ENCODE peak calls at places on chromosomes 13 and 19, in five cellular contexts. One of them, this sample, is unnamed.
A peak's percentile ranks its signal among the peaks of the same experiment; 100 is the strongest.

GRCh38 chr13:33264620-33264978 is 21.0 kb downstream of the STARD13 start:
- DNase-seq in GM10248: no peak
- DNase-seq in colonic mucosa: peak; percentile 38
- DNase-seq in Peyer's patch: no peak
- DNase-seq in foreskin keratinocyte: no peak
- DNase-seq in this sample: no peak

GRCh38 chr13:87124785-87125074 is 546.4 kb upstream of the SLITRK5 start:
- DNase-seq in colonic mucosa: no peak
- DNase-seq in GM10248: no peak
- DNase-seq in foreskin keratinocyte: no peak
- DNase-seq in Peyer's patch: no peak
- DNase-seq in this sample: no peak

GRCh38 chr13:38350114-38350617 is 515 bp downstream of the UFM1 start:
- DNase-seq in foreskin keratinocyte: peak; percentile 70
- DNase-seq in Peyer's patch: peak; percentile 56
- DNase-seq in GM10248: peak; percentile 36
- DNase-seq in colonic mucosa: peak; percentile 77
- DNase-seq in this sample: peak; percentile 49

GRCh38 chr19:32091196-32091595 is 254.2 kb upstream of the ZNF507 start:
- DNase-seq in Peyer's patch: no peak
- DNase-seq in GM10248: no peak
- DNase-seq in foreskin keratinocyte: no peak
- DNase-seq in colonic mucosa: no peak
- DNase-seq in this sample: no peak

GRCh38 chr13:111360452-111360851 is 40.0 kb downstream of the TEX29 start:
- DNase-seq in colonic mucosa: no peak
- DNase-seq in GM10248: no peak
- DNase-seq in foreskin keratinocyte: no peak
- DNase-seq in Peyer's patch: no peak
- DNase-seq in this sample: no peak

GRCh38 chr13:98959775-98960325 is 18.0 kb downstream of the DOCK9 start:
- DNase-seq in colonic mucosa: no peak
- DNase-seq in foreskin keratinocyte: no peak
- DNase-seq in Peyer's patch: no peak
- DNase-seq in GM10248: no peak
- DNase-seq in this sample: no peak

GRCh38 chr13:38283346-38283745 is 66.3 kb upstream of the UFM1 start:
- DNase-seq in foreskin keratinocyte: no peak
- DNase-seq in GM10248: no peak
- DNase-seq in Peyer's patch: no peak
- DNase-seq in colonic mucosa: no peak
- DNase-seq in this sample: no peak

GRCh38 chr19:42352216-42352892 is 26.9 kb downstream of the MEGF8 start:
- DNase-seq in foreskin keratinocyte: peak; percentile 11
- DNase-seq in colonic mucosa: no peak
- DNase-seq in GM10248: peak; percentile 57
- DNase-seq in Peyer's patch: no peak
- DNase-seq in this sample: no peak

GRCh38 chr19:7255631-7256030 is 38.6 kb downstream of the INSR start:
- DNase-seq in foreskin keratinocyte: no peak
- DNase-seq in GM10248: no peak
- DNase-seq in colonic mucosa: no peak
- DNase-seq in Peyer's patch: no peak
- DNase-seq in this sample: no peak

GRCh38 chr13:42798118-42798517 is 16.7 kb downstream of the FAM216B start:
- DNase-seq in Peyer's patch: no peak
- DNase-seq in GM10248: no peak
- DNase-seq in colonic mucosa: no peak
- DNase-seq in foreskin keratinocyte: no peak
- DNase-seq in this sample: no peak

GRCh38 chr13:98144501-98145350 is 1.8 kb downstream of the FARP1 start:
- DNase-seq in foreskin keratinocyte: peak; percentile 24
- DNase-seq in colonic mucosa: peak; percentile 34
- DNase-seq in GM10248: no peak
- DNase-seq in Peyer's patch: no peak
- DNase-seq in this sample: no peak

GRCh38 chr19:10936661-10937084 is 8.1 kb downstream of the TIMM29 start:
- DNase-seq in colonic mucosa: peak; percentile 61
- DNase-seq in Peyer's patch: no peak
- DNase-seq in GM10248: peak; percentile 68
- DNase-seq in foreskin keratinocyte: peak; percentile 57
- DNase-seq in this sample: no peak

GRCh38 chr13:35882722-35883497 is 248.3 kb downstream of the DCLK1 start:
- DNase-seq in GM10248: no peak
- DNase-seq in foreskin keratinocyte: no peak
- DNase-seq in colonic mucosa: no peak
- DNase-seq in Peyer's patch: no peak
- DNase-seq in this sample: no peak

GRCh38 chr13:78131811-78132210 is 213.2 kb upstream of the EDNRB start:
- DNase-seq in colonic mucosa: no peak
- DNase-seq in foreskin keratinocyte: no peak
- DNase-seq in GM10248: no peak
- DNase-seq in Peyer's patch: no peak
- DNase-seq in this sample: no peak

GRCh38 chr19:36401475-36401874 is 17.0 kb downstream of the ZFP82 start:
- DNase-seq in Peyer's patch: no peak
- DNase-seq in colonic mucosa: no peak
- DNase-seq in GM10248: no peak
- DNase-seq in foreskin keratinocyte: no peak
- DNase-seq in this sample: no peak

GRCh38 chr19:3720533-3720917 is 12.3 kb downstream of the TJP3 start:
- DNase-seq in GM10248: no peak
- DNase-seq in foreskin keratinocyte: no peak
- DNase-seq in Peyer's patch: no peak
- DNase-seq in colonic mucosa: peak; percentile 93
- DNase-seq in this sample: no peak

GRCh38 chr19:29415507-29415906 is 110.3 kb upstream of the VSTM2B start:
- DNase-seq in colonic mucosa: no peak
- DNase-seq in Peyer's patch: no peak
- DNase-seq in foreskin keratinocyte: no peak
- DNase-seq in GM10248: no peak
- DNase-seq in this sample: no peak

GRCh38 chr19:30078381-30078910 is 136.4 kb downstream of the URI1 start:
- DNase-seq in colonic mucosa: no peak
- DNase-seq in Peyer's patch: no peak
- DNase-seq in GM10248: no peak
- DNase-seq in foreskin keratinocyte: no peak
- DNase-seq in this sample: no peak

GRCh38 chr13:46855166-46855565 is 41.7 kb downstream of the HTR2A start:
- DNase-seq in colonic mucosa: no peak
- DNase-seq in Peyer's patch: no peak
- DNase-seq in foreskin keratinocyte: no peak
- DNase-seq in GM10248: peak; percentile 25
- DNase-seq in this sample: no peak

GRCh38 chr13:49436890-49437289 is 7.0 kb downstream of the CAB39L start:
- DNase-seq in foreskin keratinocyte: peak; percentile 7
- DNase-seq in colonic mucosa: no peak
- DNase-seq in GM10248: no peak
- DNase-seq in Peyer's patch: no peak
- DNase-seq in this sample: no peak

GRCh38 chr13:27362064-27362751 is 62.2 kb upstream of the GTF3A start:
- DNase-seq in Peyer's patch: peak; percentile 80
- DNase-seq in GM10248: peak; percentile 88
- DNase-seq in colonic mucosa: peak; percentile 91
- DNase-seq in foreskin keratinocyte: peak; percentile 41
- DNase-seq in this sample: peak; percentile 77

GRCh38 chr19:3178377-3178972 is at the start of gene S1PR4:
- DNase-seq in colonic mucosa: no peak
- DNase-seq in Peyer's patch: peak; percentile 79
- DNase-seq in foreskin keratinocyte: no peak
- DNase-seq in GM10248: peak; percentile 81
- DNase-seq in this sample: peak; percentile 52

GRCh38 chr19:10836478-10837325 is 690 bp upstream of the TMED1 start:
- DNase-seq in foreskin keratinocyte: peak; percentile 90
- DNase-seq in colonic mucosa: peak; percentile 89
- DNase-seq in GM10248: peak; percentile 89
- DNase-seq in Peyer's patch: peak; percentile 71
- DNase-seq in this sample: no peak

GRCh38 chr13:29677627-29678026 is 82.1 kb upstream of the SLC7A1 start:
- DNase-seq in foreskin keratinocyte: peak; percentile 89
- DNase-seq in Peyer's patch: no peak
- DNase-seq in GM10248: no peak
- DNase-seq in colonic mucosa: no peak
- DNase-seq in this sample: no peak

GRCh38 chr13:29674532-29674931 is 79.0 kb upstream of the SLC7A1 start:
- DNase-seq in foreskin keratinocyte: peak; percentile 65
- DNase-seq in colonic mucosa: no peak
- DNase-seq in Peyer's patch: no peak
- DNase-seq in GM10248: no peak
- DNase-seq in this sample: no peak

GRCh38 chr13:29676535-29676934 is 81.0 kb upstream of the SLC7A1 start:
- DNase-seq in Peyer's patch: no peak
- DNase-seq in GM10248: no peak
- DNase-seq in colonic mucosa: no peak
- DNase-seq in foreskin keratinocyte: no peak
- DNase-seq in this sample: no peak

GRCh38 chr13:29679357-29680050 is 84.0 kb upstream of the SLC7A1 start:
- DNase-seq in colonic mucosa: no peak
- DNase-seq in GM10248: no peak
- DNase-seq in foreskin keratinocyte: no peak
- DNase-seq in Peyer's patch: no peak
- DNase-seq in this sample: no peak

GRCh38 chr13:29676941-29677452 is 81.5 kb upstream of the SLC7A1 start:
- DNase-seq in GM10248: no peak
- DNase-seq in Peyer's patch: no peak
- DNase-seq in colonic mucosa: peak; percentile 37
- DNase-seq in foreskin keratinocyte: peak; percentile 97
- DNase-seq in this sample: no peak
- TF ChIP-seq CTCF in GM10248: no peak
- TF ChIP-seq CTCF in Peyer's patch: no peak
- TF ChIP-seq CTCF in colonic mucosa: no peak
- TF ChIP-seq CTCF in foreskin keratinocyte: peak; percentile 44
- TF ChIP-seq CTCF in this sample: no peak

GRCh38 chr19:56066152-56067023 is 54.7 kb downstream of the ZNF787 start:
- DNase-seq in colonic mucosa: peak; percentile 69
- DNase-seq in Peyer's patch: peak; percentile 40
- DNase-seq in foreskin keratinocyte: no peak
- DNase-seq in GM10248: peak; percentile 84
- DNase-seq in this sample: peak; percentile 61

GRCh38 chr19:56069642-56070041 is 51.5 kb downstream of the ZNF787 start:
- DNase-seq in foreskin keratinocyte: no peak
- DNase-seq in GM10248: no peak
- DNase-seq in Peyer's patch: no peak
- DNase-seq in colonic mucosa: no peak
- DNase-seq in this sample: no peak

GRCh38 chr19:56076413-56076998 is 44.6 kb downstream of the ZNF787 start:
- DNase-seq in colonic mucosa: peak; percentile 68
- DNase-seq in GM10248: peak; percentile 43
- DNase-seq in Peyer's patch: peak; percentile 54
- DNase-seq in foreskin keratinocyte: no peak
- DNase-seq in this sample: peak; percentile 35

GRCh38 chr19:56071151-56071550 is 49.9 kb downstream of the ZNF787 start:
- DNase-seq in Peyer's patch: no peak
- DNase-seq in colonic mucosa: no peak
- DNase-seq in GM10248: no peak
- DNase-seq in foreskin keratinocyte: no peak
- DNase-seq in this sample: no peak
- TF ChIP-seq CTCF in Peyer's patch: no peak
- TF ChIP-seq CTCF in colonic mucosa: no peak
- TF ChIP-seq CTCF in GM10248: peak; percentile 18
- TF ChIP-seq CTCF in foreskin keratinocyte: peak; percentile 35
- TF ChIP-seq CTCF in this sample: no peak

GRCh38 chr19:17727843-17728242 is 8.6 kb downstream of the MAP1S start:
- DNase-seq in colonic mucosa: no peak
- DNase-seq in GM10248: no peak
- DNase-seq in foreskin keratinocyte: no peak
- DNase-seq in Peyer's patch: no peak
- DNase-seq in this sample: no peak

GRCh38 chr19:17726136-17726741 is 7.0 kb downstream of the MAP1S start:
- DNase-seq in foreskin keratinocyte: no peak
- DNase-seq in colonic mucosa: no peak
- DNase-seq in GM10248: no peak
- DNase-seq in Peyer's patch: no peak
- DNase-seq in this sample: no peak

GRCh38 chr19:17724655-17725054 is 5.4 kb downstream of the MAP1S start:
- DNase-seq in Peyer's patch: no peak
- DNase-seq in foreskin keratinocyte: no peak
- DNase-seq in colonic mucosa: no peak
- DNase-seq in GM10248: no peak
- DNase-seq in this sample: no peak

GRCh38 chr19:17726914-17727773 is 7.9 kb downstream of the MAP1S start:
- DNase-seq in Peyer's patch: no peak
- DNase-seq in GM10248: no peak
- DNase-seq in foreskin keratinocyte: no peak
- DNase-seq in colonic mucosa: no peak
- DNase-seq in this sample: no peak

DNA sequence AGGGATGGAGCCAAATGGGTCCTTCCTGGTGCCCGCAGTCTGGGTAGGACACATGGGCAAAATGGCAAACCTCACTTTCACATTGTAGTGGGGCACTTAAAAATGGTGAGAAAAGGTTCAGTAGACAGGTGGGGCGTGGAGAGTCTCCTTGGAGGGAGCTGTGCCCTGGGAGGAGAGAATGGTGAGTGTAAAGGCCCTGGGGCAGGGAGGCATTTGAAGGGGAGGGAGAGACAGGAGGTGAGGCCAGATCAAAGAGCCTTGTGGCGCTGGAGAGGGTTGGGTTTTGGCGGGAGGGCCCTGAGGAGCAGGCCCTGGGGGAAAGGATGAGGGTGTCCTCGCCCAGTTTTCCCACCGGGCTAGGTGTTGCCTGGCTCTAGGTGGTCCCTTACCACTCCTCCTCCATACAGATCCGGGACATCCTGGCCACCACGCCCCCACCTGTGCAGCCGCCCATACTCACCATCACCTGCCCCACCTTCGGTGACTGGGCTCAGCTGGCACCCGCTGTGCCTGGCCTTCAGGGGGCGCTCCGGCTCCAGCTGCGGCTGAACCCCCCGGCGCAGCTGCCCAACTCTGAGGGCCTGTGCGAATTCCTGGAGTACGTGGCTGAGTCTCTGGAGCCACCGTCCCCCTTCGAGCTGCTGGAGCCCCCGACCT is 6.3 kb downstream of the MAP1S start:
- DNase-seq in colonic mucosa: no peak
- DNase-seq in GM10248: no peak
- DNase-seq in Peyer's patch: no peak
- DNase-seq in foreskin keratinocyte: no peak
- DNase-seq in this sample: no peak
- TF ChIP-seq CTCF in colonic mucosa: no peak
- TF ChIP-seq CTCF in GM10248: peak; percentile 67
- TF ChIP-seq CTCF in Peyer's patch: no peak
- TF ChIP-seq CTCF in foreskin keratinocyte: peak; percentile 58
- TF ChIP-seq CTCF in this sample: peak; percentile 16

GRCh38 chr19:1843646-1844394 is 4.5 kb downstream of the REXO1 start:
- DNase-seq in Peyer's patch: no peak
- DNase-seq in GM10248: no peak
- DNase-seq in foreskin keratinocyte: no peak
- DNase-seq in colonic mucosa: no peak
- DNase-seq in this sample: no peak
- TF ChIP-seq CTCF in Peyer's patch: no peak
- TF ChIP-seq CTCF in GM10248: no peak
- TF ChIP-seq CTCF in foreskin keratinocyte: peak; percentile 63
- TF ChIP-seq CTCF in colonic mucosa: no peak
- TF ChIP-seq CTCF in this sample: no peak

GRCh38 chr19:39154626-39155100 is 29.1 kb downstream of the PAK4 start:
- DNase-seq in colonic mucosa: peak; percentile 78
- DNase-seq in GM10248: no peak
- DNase-seq in Peyer's patch: no peak
- DNase-seq in foreskin keratinocyte: peak; percentile 67
- DNase-seq in this sample: no peak
- TF ChIP-seq CTCF in colonic mucosa: no peak
- TF ChIP-seq CTCF in GM10248: no peak
- TF ChIP-seq CTCF in Peyer's patch: no peak
- TF ChIP-seq CTCF in foreskin keratinocyte: peak; percentile 28
- TF ChIP-seq CTCF in this sample: no peak

This sample was measured in natural killer cell.